ENCODE peak calls at places on chromosome 2, in five cellular contexts. V is coronary artery, T is cardiac muscle cell, A is ovary, C is Peyer's patch. M is an unnamed sample.

GRCh38 chr2:160652236-160652635 is 158.6 kb upstream of the RBMS1 start:
- DNase-seq in V (no peak), T (peak), A (no peak), C (peak), M (peak)

GRCh38 chr2:182949572-182950189 is 83.2 kb upstream of the FRZB start:
- DNase-seq in V (no peak), T (peak), A (no peak), C (no peak), M (no peak)

GRCh38 chr2:145379934-145380333 is 860.0 kb upstream of the ZEB2 start:
- DNase-seq in V (no peak), T (no peak), A (no peak), C (no peak), M (no peak)

GRCh38 chr2:88190808-88191721 is 20.9 kb downstream of the THNSL2 start:
- DNase-seq in V (no peak), T (peak), A (no peak), C (no peak), M (no peak)

GRCh38 chr2:88181511-88181910 is 11.4 kb downstream of the THNSL2 start:
- DNase-seq in V (no peak), T (peak), A (no peak), C (no peak), M (no peak)

GRCh38 chr2:226674123-226674522 is 125.5 kb downstream of the IRS1 start:
- DNase-seq in V (no peak), T (peak), A (no peak), C (no peak), M (no peak)

GRCh38 chr2:162327134-162327769 is 8.8 kb upstream of the IFIH1 start:
- DNase-seq in V (no peak), T (no peak), A (no peak), C (no peak), M (no peak)

GRCh38 chr2:168545439-168546082 is 89.5 kb downstream of the CERS6 start:
- DNase-seq in V (no peak), T (peak), A (no peak), C (no peak), M (no peak)

GRCh38 chr2:120599064-120599463 is 136.6 kb upstream of the GLI2 start:
- DNase-seq in V (no peak), T (no peak), A (no peak), C (no peak), M (no peak)

GRCh38 chr2:54457326-54458023 is 1.3 kb downstream of the SPTBN1 start:
- DNase-seq in V (no peak), T (no peak), A (peak), C (no peak), M (no peak)

GRCh38 chr2:54454922-54455583 is 1.1 kb upstream of the SPTBN1 start:
- DNase-seq in V (no peak), T (no peak), A (peak), C (no peak), M (no peak)

GRCh38 chr2:54455584-54456525 is at the start of gene SPTBN1:
- DNase-seq in V (peak), T (peak), A (peak), C (peak), M (peak)

GRCh38 chr2:54454548-54454921 is 1.6 kb upstream of the SPTBN1 start:
- DNase-seq in V (no peak), T (no peak), A (no peak), C (no peak), M (no peak)

GRCh38 chr2:54456526-54457325 is 599 bp downstream of the SPTBN1 start:
- DNase-seq in V (no peak), T (peak), A (peak), C (no peak), M (no peak)
- H3K4me3 ChIP-seq in V (peak), T (peak), A (peak), C (peak), M (peak)

GRCh38 chr2:101435011-101435862 is 39.7 kb downstream of the RFX8 start:
- DNase-seq in V (no peak), T (peak), A (no peak), C (no peak), M (no peak)
- H3K4me3 ChIP-seq in V (no peak), T (no peak), A (no peak), C (no peak), M (no peak)

GRCh38 chr2:109214651-109215371 is 85.8 kb downstream of the SH3RF3 start:
- DNase-seq in V (no peak), T (no peak), A (no peak), C (no peak), M (no peak)
- H3K4me3 ChIP-seq in V (no peak), T (no peak), A (no peak), C (no peak), M (no peak)

GRCh38 chr2:232870002-232870765 is at the start of gene SNORC:
- DNase-seq in V (peak), T (no peak), A (no peak), C (no peak), M (no peak)

GRCh38 chr2:232871418-232871834 is 1.4 kb downstream of the SNORC start:
- DNase-seq in V (peak), T (no peak), A (no peak), C (no peak), M (no peak)

GRCh38 chr2:232871835-232872736 is 2.0 kb downstream of the SNORC start:
- DNase-seq in V (peak), T (no peak), A (no peak), C (no peak), M (no peak)

GRCh38 chr2:232869138-232870001 is 694 bp upstream of the SNORC start:
- DNase-seq in V (peak), T (no peak), A (no peak), C (peak), M (no peak)

DNA sequence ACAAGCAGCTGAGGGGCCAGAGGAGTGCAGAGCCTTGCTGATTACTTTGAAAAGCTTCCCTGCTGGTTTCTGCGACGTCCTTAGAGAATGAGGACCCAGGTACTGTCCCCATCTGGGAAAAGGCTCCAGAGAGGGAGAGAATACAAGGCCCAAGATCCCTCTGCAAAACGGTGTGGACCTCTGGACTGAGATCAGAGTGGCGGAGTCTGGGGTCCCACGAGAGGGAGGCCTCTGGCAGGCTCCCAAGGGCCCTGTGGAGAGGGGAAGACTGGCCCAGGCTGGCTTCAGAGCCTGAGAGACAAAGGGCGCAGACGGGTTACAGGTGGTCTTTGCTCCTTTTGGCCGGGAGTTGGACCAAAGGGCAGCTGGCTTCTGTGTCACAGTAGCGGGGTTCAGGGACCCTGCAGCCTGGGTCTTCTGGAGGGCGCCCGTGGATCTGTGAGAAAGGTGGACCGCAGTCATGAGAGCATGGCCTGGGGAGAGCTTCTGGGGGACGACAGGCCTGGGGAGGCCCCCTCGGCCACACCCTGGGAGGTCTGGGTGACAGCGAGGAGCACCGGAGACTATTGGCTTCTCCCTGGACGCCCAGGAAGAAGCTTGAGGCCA is 805 bp downstream of the SNORC start:
- DNase-seq in V (peak), T (no peak), A (no peak), C (no peak), M (no peak)
- H3K4me3 ChIP-seq in V (no peak), T (no peak), A (no peak), C (no peak), M (no peak)

DNA sequence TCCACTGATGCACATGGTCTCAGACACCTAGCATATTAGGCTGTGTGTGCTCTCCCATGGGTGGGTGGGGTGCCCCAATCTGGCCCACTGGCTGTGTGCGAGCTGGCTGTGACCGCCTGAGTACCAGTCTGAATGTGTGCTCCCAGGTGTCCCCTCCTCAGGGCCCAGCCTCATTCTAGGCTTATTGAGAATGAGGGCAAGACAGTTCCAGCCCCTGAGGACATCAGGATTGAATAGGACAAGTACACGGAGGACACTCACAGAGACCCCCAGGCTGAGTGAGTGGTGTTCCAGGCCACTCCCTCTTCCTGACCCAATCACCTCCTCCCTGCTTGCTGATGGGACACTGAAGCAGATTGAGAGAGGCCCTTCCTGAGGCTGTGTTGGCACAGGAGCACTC is 116.1 kb upstream of the RAB6C start:
- DNase-seq in V (peak), T (no peak), A (no peak), C (no peak), M (no peak)
- H3K4me3 ChIP-seq in V (no peak), T (no peak), A (no peak), C (no peak), M (no peak)

GRCh38 chr2:221567809-221568208 is 4.3 kb downstream of the EPHA4 start:
- DNase-seq in V (no peak), T (no peak), A (no peak), C (no peak), M (no peak)
- H3K4me3 ChIP-seq in V (no peak), T (peak), A (no peak), C (no peak), M (no peak)